ENCODE peak calls at places on chromosomes 12 and 14, in seven cellular contexts. W is astrocyte of the spinal cord, G is fibroblast of mammary gland, Z is GM12878, O is brain microvascular endothelial cell, R is small intestine, C is hepatocyte. D is an unnamed sample.

GRCh38 chr12:64457036-64457435 is 5.1 kb downstream of the TBK1 start:
- DNase-seq in W (no peak), G (peak), Z (no peak), O (peak), R (peak), C (peak), D (no peak)

GRCh38 chr12:46831335-46832083 is 5.7 kb upstream of the SLC38A4 start:
- DNase-seq in W (peak), G (no peak), Z (no peak), O (no peak), R (no peak), C (peak), D (peak)

GRCh38 chr12:113403435-113404415 is at the start of gene SDS:
- DNase-seq in W (peak), G (peak), Z (no peak), O (no peak), R (no peak), C (peak), D (peak)

GRCh38 chr12:51345681-51346080 is 798 bp downstream of the CELA1 start:
- DNase-seq in W (peak), G (peak), Z (no peak), O (peak), R (no peak), C (no peak), D (no peak)

GRCh38 chr14:100340454-100340813 is 17.3 kb downstream of the SLC25A47 start:
- DNase-seq in W (no peak), G (no peak), Z (no peak), O (no peak), R (no peak), C (no peak), D (no peak)

GRCh38 chr14:77376380-77376770 is 519 bp downstream of the TMED8 start:
- DNase-seq in W (peak), G (no peak), Z (no peak), O (peak), R (peak), C (no peak), D (no peak)

GRCh38 chr12:117526756-117527479 is 165.5 kb upstream of the NOS1 start:
- DNase-seq in W (no peak), G (no peak), Z (no peak), O (no peak), R (no peak), C (no peak), D (no peak)

GRCh38 chr12:122593910-122594309 is 66.9 kb downstream of the KNTC1 start:
- DNase-seq in W (no peak), G (no peak), Z (no peak), O (no peak), R (no peak), C (no peak), D (no peak)

GRCh38 chr12:108773798-108774788 is 42.8 kb upstream of the CORO1C start:
- DNase-seq in W (peak), G (peak), Z (no peak), O (peak), R (peak), C (peak), D (peak)

DNA sequence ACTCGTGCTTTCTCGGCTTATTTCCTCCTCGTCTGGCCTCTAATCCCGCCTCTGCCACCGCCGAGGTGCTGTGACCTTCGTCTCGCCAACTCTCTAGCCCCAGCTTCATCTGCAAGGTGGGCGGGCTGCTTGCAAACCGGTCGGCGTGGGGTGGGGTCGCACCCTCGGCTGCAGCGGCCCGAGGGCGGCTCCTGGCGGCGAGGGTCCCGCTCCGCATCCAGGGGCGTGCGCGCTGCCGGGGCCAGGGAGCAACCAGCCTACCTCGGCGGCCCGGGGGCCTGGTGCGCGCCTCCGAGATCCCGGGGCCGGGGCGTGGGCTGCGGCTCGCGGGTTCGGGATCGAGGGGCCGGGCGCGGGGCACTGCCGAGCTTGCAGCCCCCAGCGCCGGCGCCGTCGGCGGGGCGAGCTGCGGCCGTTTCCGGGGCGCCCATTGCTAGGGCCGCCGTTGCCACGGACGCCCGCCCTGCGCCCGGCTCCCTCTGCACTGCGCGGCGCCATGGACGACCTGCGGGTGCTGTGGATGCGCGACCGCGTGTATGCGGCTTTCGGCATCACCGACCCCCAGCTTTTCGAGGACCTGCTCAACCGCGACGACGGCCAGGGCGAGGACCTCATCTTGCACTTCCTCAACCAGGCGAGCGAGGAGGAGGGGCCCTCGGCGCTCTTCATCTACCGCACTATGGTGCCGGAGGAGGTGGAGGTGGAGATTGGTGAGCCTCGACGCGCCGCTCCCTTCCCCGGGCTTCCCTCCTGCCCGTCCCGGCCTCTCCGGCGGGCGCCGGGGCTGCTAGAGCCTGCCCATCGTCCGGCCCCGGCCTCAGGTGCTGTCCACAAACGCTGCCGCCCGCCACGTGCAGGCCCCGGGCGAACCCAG is at the start of gene DNAH10:
- DNase-seq in W (no peak), G (peak), Z (peak), O (no peak), R (peak), C (peak), D (no peak)
- H3K4me3 ChIP-seq in W (peak), G (peak), Z (peak), O (peak), R (peak), C (peak), D (peak)

GRCh38 chr12:106138279-106138645 is 492 bp downstream of the NUAK1 start:
- DNase-seq in W (no peak), G (no peak), Z (no peak), O (no peak), R (no peak), C (peak), D (no peak)

GRCh38 chr12:106140223-106140986 is 1.7 kb upstream of the NUAK1 start:
- DNase-seq in W (no peak), G (no peak), Z (no peak), O (no peak), R (no peak), C (peak), D (no peak)

GRCh38 chr12:106137456-106138278 is 1.1 kb downstream of the NUAK1 start:
- DNase-seq in W (no peak), G (no peak), Z (no peak), O (no peak), R (no peak), C (no peak), D (no peak)

GRCh38 chr12:106139422-106140141 is 828 bp upstream of the NUAK1 start:
- DNase-seq in W (peak), G (peak), Z (no peak), O (peak), R (peak), C (peak), D (peak)

GRCh38 chr12:106138646-106139421 is at the start of gene NUAK1:
- DNase-seq in W (peak), G (no peak), Z (no peak), O (peak), R (no peak), C (peak), D (peak)
- H3K4me3 ChIP-seq in W (peak), G (peak), Z (no peak), O (peak), R (peak), C (peak), D (peak)

GRCh38 chr14:103138483-103139370 is 15.5 kb downstream of the TNFAIP2 start:
- DNase-seq in W (no peak), G (no peak), Z (no peak), O (no peak), R (no peak), C (no peak), D (no peak)
- H3K4me3 ChIP-seq in W (no peak), G (no peak), Z (no peak), O (no peak), R (no peak), C (no peak), D (peak)

DNA sequence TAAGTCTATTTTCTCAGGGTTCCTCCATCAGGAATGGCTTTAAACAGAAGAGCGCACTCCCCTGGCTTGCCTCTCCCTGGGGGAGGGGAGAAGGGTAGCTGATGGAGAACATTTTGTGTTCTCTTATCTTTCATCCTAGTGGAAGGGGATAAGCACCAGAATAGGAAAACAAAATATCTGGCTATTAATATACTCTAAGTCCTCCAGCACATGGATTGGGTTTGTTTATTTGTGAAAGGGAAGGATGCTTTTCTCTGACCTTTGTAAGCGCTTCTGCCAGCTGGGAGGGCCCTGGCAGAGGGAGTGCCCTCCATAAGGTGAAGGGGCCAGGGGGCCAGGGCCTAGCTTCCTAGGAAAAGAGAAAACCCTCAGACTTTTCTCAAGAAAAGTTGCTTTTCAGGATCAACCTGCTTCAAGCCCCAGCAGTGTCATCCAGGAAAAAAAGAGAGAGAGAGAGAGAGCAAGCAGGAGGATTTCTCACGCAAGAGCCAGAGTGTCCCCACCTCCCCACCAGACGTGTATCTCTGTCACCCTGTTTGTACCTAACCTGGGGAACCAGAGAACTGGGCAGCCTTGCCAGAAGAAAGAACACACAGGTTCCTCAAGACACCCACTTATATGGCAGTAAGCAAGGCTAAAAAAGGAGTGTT is 34.2 kb upstream of the ATP2A2 start:
- DNase-seq in W (no peak), G (no peak), Z (no peak), O (no peak), R (no peak), C (no peak), D (no peak)
- H3K4me3 ChIP-seq in W (no peak), G (no peak), Z (no peak), O (no peak), R (no peak), C (no peak), D (no peak)

GRCh38 chr14:99176156-99176945 is 95.6 kb downstream of the BCL11B start:
- DNase-seq in W (no peak), G (no peak), Z (no peak), O (no peak), R (no peak), C (no peak), D (no peak)

GRCh38 chr14:99174920-99175319 is 97.1 kb downstream of the BCL11B start:
- DNase-seq in W (no peak), G (no peak), Z (no peak), O (no peak), R (no peak), C (no peak), D (no peak)

GRCh38 chr14:99173086-99173485 is 98.9 kb downstream of the BCL11B start:
- DNase-seq in W (no peak), G (no peak), Z (no peak), O (no peak), R (no peak), C (no peak), D (no peak)

GRCh38 chr14:99175331-99176155 is 96.5 kb downstream of the BCL11B start:
- DNase-seq in W (no peak), G (no peak), Z (no peak), O (no peak), R (no peak), C (no peak), D (no peak)

GRCh38 chr14:99174081-99174851 is 97.7 kb downstream of the BCL11B start:
- DNase-seq in W (no peak), G (no peak), Z (no peak), O (no peak), R (no peak), C (no peak), D (no peak)
- H3K4me3 ChIP-seq in W (no peak), G (no peak), Z (no peak), O (no peak), R (no peak), C (no peak), D (no peak)